ENCODE peak calls at places on chromosomes 1 and 21, in five cellular contexts. H is hepatocyte, T is H1, L is heart left ventricle, O is psoas muscle. E is an unnamed sample.

GRCh38 chr21:17925000-17925610 is 105.9 kb upstream of the C21orf91 start:
- DNase-seq in H (peak), T (peak), L (no peak), O (no peak), E (peak)

GRCh38 chr1:202625416-202626360 is 84.6 kb downstream of the SYT2 start:
- DNase-seq in H (peak), T (peak), L (peak), O (peak), E (peak)

GRCh38 chr1:204295666-204296065 is 64.1 kb downstream of the PLEKHA6 start:
- DNase-seq in H (no peak), T (no peak), L (no peak), O (no peak), E (peak)

GRCh38 chr1:156194300-156194652 is 372 bp downstream of the SLC25A44 start:
- DNase-seq in H (peak), T (no peak), L (no peak), O (no peak), E (peak)

GRCh38 chr1:59692591-59692990 is 122.2 kb upstream of the HOOK1 start:
- DNase-seq in H (peak), T (no peak), L (no peak), O (no peak), E (peak)

GRCh38 chr1:202230061-202230938 is 36.7 kb downstream of the LGR6 start:
- DNase-seq in H (no peak), T (no peak), L (no peak), O (no peak), E (no peak)

GRCh38 chr21:39053126-39053525 is 130.1 kb downstream of the PSMG1 start:
- DNase-seq in H (no peak), T (no peak), L (no peak), O (no peak), E (no peak)

GRCh38 chr21:17501107-17502006 is 11.5 kb upstream of the CXADR start:
- DNase-seq in H (peak), T (no peak), L (no peak), O (no peak), E (no peak)

GRCh38 chr1:170063109-170063826 is 11.2 kb downstream of the KIFAP3 start:
- DNase-seq in H (no peak), T (no peak), L (no peak), O (no peak), E (peak)

GRCh38 chr1:58939666-58940370 is 156.0 kb upstream of the JUN start:
- DNase-seq in H (no peak), T (no peak), L (no peak), O (no peak), E (no peak)

GRCh38 chr1:162070094-162070748 is 730 bp downstream of the NOS1AP start:
- DNase-seq in H (peak), T (no peak), L (no peak), O (no peak), E (no peak)

GRCh38 chr1:222081859-222082258 is 340.0 kb upstream of the DUSP10 start:
- DNase-seq in H (no peak), T (no peak), L (no peak), O (no peak), E (peak)

DNA sequence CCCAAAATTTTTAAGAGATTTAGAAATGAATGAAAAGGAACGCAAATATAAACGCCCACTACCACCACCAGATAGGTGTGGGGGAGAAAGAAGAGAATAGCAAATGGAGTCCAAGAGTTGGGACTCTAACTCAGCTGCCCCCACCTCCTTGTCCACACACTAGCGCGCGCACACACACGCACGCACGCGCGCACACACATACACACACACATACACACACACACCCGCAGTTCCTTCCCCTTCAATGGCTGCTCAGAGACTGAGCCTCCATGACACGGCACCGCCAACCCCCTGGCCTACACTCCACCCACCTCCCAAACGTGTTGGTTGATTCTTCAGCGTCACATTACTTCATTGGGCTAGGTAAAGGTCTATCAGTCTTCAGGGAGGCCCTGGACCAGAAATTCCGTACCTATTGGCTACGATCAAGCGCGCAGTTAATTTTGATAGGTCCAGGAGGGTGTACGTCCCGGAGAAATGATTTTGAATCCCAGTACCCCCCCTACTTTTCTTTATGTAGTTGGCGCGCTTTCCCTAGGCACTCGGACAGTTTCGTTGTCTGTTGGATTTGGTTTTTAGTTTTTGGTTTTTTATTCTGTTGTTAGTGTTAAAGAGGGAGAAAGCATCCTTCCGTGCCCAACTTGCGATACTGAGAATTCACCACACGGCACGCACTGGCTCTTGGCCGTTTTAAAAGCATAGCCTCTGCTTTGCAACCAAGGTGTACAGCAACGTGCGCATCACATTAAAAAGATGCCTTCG is at the start of gene ANP32E:
- DNase-seq in H (peak), T (peak), L (peak), O (peak), E (peak)
- TF ChIP-seq CTCF in H (no peak), T (no peak), L (no peak), O (peak), E (no peak)

GRCh38 chr1:68969430-68969829 is 472.5 kb upstream of the DEPDC1 start:
- DNase-seq in H (no peak), T (no peak), L (no peak), O (no peak), E (no peak)
- H3K4me3 ChIP-seq in H (no peak), T (no peak), L (no peak), O (no peak), E (no peak)

GRCh38 chr1:21472861-21473260 is 32.9 kb downstream of the NBPF3 start:
- DNase-seq in H (no peak), T (peak), L (no peak), O (no peak), E (no peak)

DNA sequence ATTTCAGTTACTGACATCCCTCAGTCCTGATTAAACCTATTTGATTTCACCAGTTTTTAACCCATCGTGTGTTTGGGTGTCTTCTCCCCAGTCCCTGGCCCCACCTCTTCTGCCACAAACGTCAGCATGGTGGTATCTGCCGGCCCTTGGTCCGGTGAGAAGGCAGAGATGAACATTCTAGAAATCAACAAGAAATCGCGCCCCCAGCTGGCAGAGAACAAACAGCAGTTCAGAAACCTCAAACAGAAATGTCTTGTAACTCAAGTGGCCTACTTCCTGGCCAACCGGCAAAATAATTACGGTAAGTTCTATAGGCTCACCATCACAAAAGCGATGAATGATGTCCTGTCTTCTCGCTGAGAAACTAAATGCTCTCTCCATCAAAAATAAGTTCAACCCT is 28.7 kb downstream of the NBPF3 start:
- DNase-seq in H (peak), T (peak), L (no peak), O (no peak), E (peak)
- TF ChIP-seq CTCF in H (peak), T (peak), L (peak), O (no peak), E (peak)

GRCh38 chr1:1013105-1013921 is at the start of gene ISG15:
- DNase-seq in H (peak), T (peak), L (peak), O (peak), E (peak)
- H3K4me3 ChIP-seq in H (peak), T (peak), L (peak), O (peak), E (peak)

GRCh38 chr1:183885142-183885735 is 80.3 kb downstream of the RGL1 start:
- DNase-seq in H (no peak), T (no peak), L (no peak), O (no peak), E (peak)
- TF ChIP-seq CTCF in H (no peak), T (peak), L (no peak), O (no peak), E (no peak)

GRCh38 chr1:153985984-153986761 is at the start of gene RAB13:
- DNase-seq in H (peak), T (peak), L (peak), O (peak), E (peak)
- H3K4me3 ChIP-seq in H (peak), T (peak), L (peak), O (peak), E (peak)

DNA sequence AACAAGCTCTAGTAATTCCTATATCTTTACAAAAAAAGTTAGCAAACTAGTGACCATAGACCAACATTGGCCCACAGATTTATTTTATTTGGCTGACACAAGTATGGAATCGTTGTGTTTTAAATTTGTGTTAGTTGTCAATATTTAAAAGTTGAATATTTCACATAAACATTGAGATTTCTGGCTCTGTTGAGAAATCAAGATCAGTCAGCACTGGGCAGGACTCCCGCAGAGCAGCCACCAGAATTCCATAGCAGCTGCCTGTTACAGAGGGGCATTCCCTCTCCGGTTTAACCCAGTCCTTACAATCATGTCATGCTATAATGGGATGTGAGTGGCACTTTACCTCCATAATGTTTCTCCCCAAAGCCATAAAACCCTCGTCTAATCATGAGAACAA is 79.2 kb upstream of the NRIP1 start:
- DNase-seq in H (no peak), T (no peak), L (no peak), O (no peak), E (no peak)
- TF ChIP-seq CTCF in H (no peak), T (no peak), L (no peak), O (no peak), E (no peak)

DNA sequence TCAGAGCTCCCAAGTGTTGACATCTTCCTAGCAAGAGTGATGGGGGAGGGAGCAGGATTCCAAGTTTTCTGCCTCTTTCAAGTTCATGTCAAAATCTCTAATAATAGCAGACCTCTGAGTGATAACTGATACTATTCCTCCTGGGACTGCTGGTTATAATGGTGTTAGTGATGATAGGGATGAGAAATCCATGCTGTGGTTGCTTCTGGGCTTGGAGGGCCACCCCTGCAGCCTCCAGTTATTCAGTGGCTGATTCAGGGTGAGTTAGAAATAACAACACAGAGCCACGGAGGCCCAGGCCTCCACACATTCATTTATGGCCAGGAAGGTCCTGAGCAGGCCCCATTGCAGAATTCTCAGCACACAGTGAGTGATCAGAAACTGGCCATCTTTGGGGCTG is 40.6 kb upstream of the ARTN start:
- DNase-seq in H (no peak), T (no peak), L (no peak), O (no peak), E (peak)
- H3K4me3 ChIP-seq in H (no peak), T (no peak), L (no peak), O (no peak), E (no peak)

E was measured in fibroblast of mammary gland.